ENCODE peak calls at places on chromosomes 2 and 18, in seven cellular contexts. One of them, this sample, is unnamed. For H3K4me1, the result is how much of the 10 kb centered on the place peaks cover.

GRCh38 chr2:60821133-60821469 is 60.3 kb upstream of the REL start:
- DNase-seq in naive thymus-derived CD4-positive, alpha-beta T cell: no peak
- DNase-seq in CD8-positive, alpha-beta memory T cell: no peak
- DNase-seq in PC-9: no peak
- DNase-seq in sigmoid colon: no peak
- DNase-seq in iPS DF 6.9: no peak
- DNase-seq in HepG2: no peak
- DNase-seq in this sample: no peak

GRCh38 chr2:239195318-239195871 is 205.4 kb downstream of the HDAC4 start:
- DNase-seq in sigmoid colon: peak
- DNase-seq in naive thymus-derived CD4-positive, alpha-beta T cell: no peak
- DNase-seq in CD8-positive, alpha-beta memory T cell: no peak
- DNase-seq in PC-9: no peak
- DNase-seq in iPS DF 6.9: no peak
- DNase-seq in HepG2: no peak
- DNase-seq in this sample: peak

GRCh38 chr2:239201531-239201876 is 199.3 kb downstream of the HDAC4 start:
- DNase-seq in sigmoid colon: peak
- DNase-seq in CD8-positive, alpha-beta memory T cell: no peak
- DNase-seq in naive thymus-derived CD4-positive, alpha-beta T cell: no peak
- DNase-seq in iPS DF 6.9: no peak
- DNase-seq in PC-9: no peak
- DNase-seq in HepG2: no peak
- DNase-seq in this sample: no peak

GRCh38 chr2:59804662-59805258 is 748.7 kb downstream of the BCL11A start:
- DNase-seq in PC-9: no peak
- DNase-seq in iPS DF 6.9: no peak
- DNase-seq in sigmoid colon: no peak
- DNase-seq in HepG2: no peak
- DNase-seq in naive thymus-derived CD4-positive, alpha-beta T cell: no peak
- DNase-seq in CD8-positive, alpha-beta memory T cell: no peak
- DNase-seq in this sample: no peak

GRCh38 chr2:239193426-239193825 is 207.4 kb downstream of the HDAC4 start:
- DNase-seq in sigmoid colon: peak
- DNase-seq in CD8-positive, alpha-beta memory T cell: no peak
- DNase-seq in iPS DF 6.9: no peak
- DNase-seq in PC-9: no peak
- DNase-seq in HepG2: no peak
- DNase-seq in naive thymus-derived CD4-positive, alpha-beta T cell: no peak
- DNase-seq in this sample: no peak

GRCh38 chr2:1515986-1516797 is 102.9 kb downstream of the TPO start:
- DNase-seq in sigmoid colon: peak
- DNase-seq in naive thymus-derived CD4-positive, alpha-beta T cell: no peak
- DNase-seq in CD8-positive, alpha-beta memory T cell: no peak
- DNase-seq in PC-9: no peak
- DNase-seq in iPS DF 6.9: no peak
- DNase-seq in HepG2: no peak
- DNase-seq in this sample: no peak

GRCh38 chr2:8546319-8547283 is 135.3 kb upstream of the ID2 start:
- DNase-seq in CD8-positive, alpha-beta memory T cell: no peak
- DNase-seq in sigmoid colon: peak
- DNase-seq in naive thymus-derived CD4-positive, alpha-beta T cell: no peak
- DNase-seq in iPS DF 6.9: no peak
- DNase-seq in PC-9: no peak
- DNase-seq in HepG2: no peak
- DNase-seq in this sample: no peak

GRCh38 chr18:48600046-48600745 is 61.4 kb downstream of the CTIF start:
- DNase-seq in sigmoid colon: no peak
- DNase-seq in HepG2: no peak
- DNase-seq in PC-9: no peak
- DNase-seq in iPS DF 6.9: no peak
- DNase-seq in naive thymus-derived CD4-positive, alpha-beta T cell: no peak
- DNase-seq in CD8-positive, alpha-beta memory T cell: no peak
- DNase-seq in this sample: no peak

GRCh38 chr2:183995632-183996031 is 602.7 kb upstream of the ZNF804A start:
- DNase-seq in iPS DF 6.9: no peak
- DNase-seq in CD8-positive, alpha-beta memory T cell: no peak
- DNase-seq in HepG2: no peak
- DNase-seq in naive thymus-derived CD4-positive, alpha-beta T cell: no peak
- DNase-seq in sigmoid colon: no peak
- DNase-seq in PC-9: no peak
- DNase-seq in this sample: peak

GRCh38 chr2:195498176-195498575 is 158.8 kb upstream of the SLC39A10 start:
- DNase-seq in iPS DF 6.9: peak
- DNase-seq in HepG2: peak
- DNase-seq in sigmoid colon: no peak
- DNase-seq in naive thymus-derived CD4-positive, alpha-beta T cell: peak
- DNase-seq in CD8-positive, alpha-beta memory T cell: peak
- DNase-seq in PC-9: no peak
- DNase-seq in this sample: no peak

GRCh38 chr2:174688079-174688478 is 76.2 kb downstream of the CHRNA1 start:
- DNase-seq in HepG2: no peak
- DNase-seq in naive thymus-derived CD4-positive, alpha-beta T cell: peak
- DNase-seq in sigmoid colon: no peak
- DNase-seq in CD8-positive, alpha-beta memory T cell: peak
- DNase-seq in iPS DF 6.9: no peak
- DNase-seq in PC-9: no peak
- DNase-seq in this sample: no peak

GRCh38 chr2:48829569-48829968 is 74.0 kb upstream of the LHCGR start:
- DNase-seq in sigmoid colon: no peak
- DNase-seq in iPS DF 6.9: no peak
- DNase-seq in CD8-positive, alpha-beta memory T cell: no peak
- DNase-seq in PC-9: no peak
- DNase-seq in naive thymus-derived CD4-positive, alpha-beta T cell: no peak
- DNase-seq in HepG2: no peak
- DNase-seq in this sample: no peak

GRCh38 chr2:106695919-106696318 is 190.0 kb downstream of the ST6GAL2 start:
- DNase-seq in CD8-positive, alpha-beta memory T cell: no peak
- DNase-seq in HepG2: no peak
- DNase-seq in naive thymus-derived CD4-positive, alpha-beta T cell: no peak
- DNase-seq in iPS DF 6.9: no peak
- DNase-seq in sigmoid colon: no peak
- DNase-seq in PC-9: no peak
- DNase-seq in this sample: no peak

GRCh38 chr2:232926448-232927040 is 56.5 kb downstream of the SNORC start:
- DNase-seq in sigmoid colon: no peak
- DNase-seq in HepG2: no peak
- DNase-seq in PC-9: no peak
- DNase-seq in CD8-positive, alpha-beta memory T cell: no peak
- DNase-seq in iPS DF 6.9: no peak
- DNase-seq in naive thymus-derived CD4-positive, alpha-beta T cell: no peak
- DNase-seq in this sample: no peak

GRCh38 chr2:174827371-174828369 is 63.4 kb upstream of the CHRNA1 start:
- DNase-seq in PC-9: peak
- DNase-seq in HepG2: no peak
- DNase-seq in CD8-positive, alpha-beta memory T cell: no peak
- DNase-seq in iPS DF 6.9: no peak
- DNase-seq in naive thymus-derived CD4-positive, alpha-beta T cell: no peak
- DNase-seq in sigmoid colon: no peak
- DNase-seq in this sample: peak

GRCh38 chr2:138329591-138329990 is 172.0 kb upstream of the SPOPL start:
- DNase-seq in naive thymus-derived CD4-positive, alpha-beta T cell: no peak
- DNase-seq in CD8-positive, alpha-beta memory T cell: no peak
- DNase-seq in HepG2: no peak
- DNase-seq in PC-9: no peak
- DNase-seq in sigmoid colon: no peak
- DNase-seq in iPS DF 6.9: no peak
- DNase-seq in this sample: no peak

GRCh38 chr18:51531496-51531895 is 334.0 kb upstream of the MEX3C start:
- DNase-seq in CD8-positive, alpha-beta memory T cell: no peak
- DNase-seq in PC-9: peak
- DNase-seq in HepG2: no peak
- DNase-seq in sigmoid colon: no peak
- DNase-seq in iPS DF 6.9: no peak
- DNase-seq in naive thymus-derived CD4-positive, alpha-beta T cell: no peak
- DNase-seq in this sample: no peak

GRCh38 chr2:168988755-168989154 is 42.4 kb downstream of the ABCB11 start:
- DNase-seq in iPS DF 6.9: no peak
- DNase-seq in naive thymus-derived CD4-positive, alpha-beta T cell: no peak
- DNase-seq in sigmoid colon: no peak
- DNase-seq in CD8-positive, alpha-beta memory T cell: no peak
- DNase-seq in PC-9: no peak
- DNase-seq in HepG2: no peak
- DNase-seq in this sample: no peak

GRCh38 chr2:218418321-218418716 is 604 bp upstream of the VIL1 start:
- DNase-seq in CD8-positive, alpha-beta memory T cell: no peak
- DNase-seq in sigmoid colon: no peak
- DNase-seq in iPS DF 6.9: no peak
- DNase-seq in naive thymus-derived CD4-positive, alpha-beta T cell: no peak
- DNase-seq in HepG2: no peak
- DNase-seq in PC-9: no peak
- DNase-seq in this sample: no peak

GRCh38 chr2:37543967-37544366 is 127.5 kb downstream of the CDC42EP3 start:
- DNase-seq in PC-9: no peak
- DNase-seq in CD8-positive, alpha-beta memory T cell: no peak
- DNase-seq in iPS DF 6.9: no peak
- DNase-seq in HepG2: no peak
- DNase-seq in sigmoid colon: no peak
- DNase-seq in naive thymus-derived CD4-positive, alpha-beta T cell: no peak
- DNase-seq in this sample: no peak

GRCh38 chr2:30238143-30238800 is 6.9 kb downstream of the LBH start:
- DNase-seq in sigmoid colon: peak
- DNase-seq in iPS DF 6.9: no peak
- DNase-seq in naive thymus-derived CD4-positive, alpha-beta T cell: no peak
- DNase-seq in HepG2: no peak
- DNase-seq in PC-9: no peak
- DNase-seq in CD8-positive, alpha-beta memory T cell: no peak
- DNase-seq in this sample: no peak

GRCh38 chr2:30239308-30240161 is 8.2 kb downstream of the LBH start:
- DNase-seq in iPS DF 6.9: peak
- DNase-seq in sigmoid colon: peak
- DNase-seq in PC-9: peak
- DNase-seq in HepG2: peak
- DNase-seq in naive thymus-derived CD4-positive, alpha-beta T cell: peak
- DNase-seq in CD8-positive, alpha-beta memory T cell: peak
- DNase-seq in this sample: no peak

GRCh38 chr2:30237346-30238142 is 6.2 kb downstream of the LBH start:
- DNase-seq in HepG2: no peak
- DNase-seq in CD8-positive, alpha-beta memory T cell: no peak
- DNase-seq in PC-9: no peak
- DNase-seq in naive thymus-derived CD4-positive, alpha-beta T cell: no peak
- DNase-seq in sigmoid colon: peak
- DNase-seq in iPS DF 6.9: no peak
- DNase-seq in this sample: no peak

GRCh38 chr2:30243231-30243630 is 11.9 kb downstream of the LBH start:
- DNase-seq in PC-9: no peak
- DNase-seq in iPS DF 6.9: no peak
- DNase-seq in HepG2: no peak
- DNase-seq in naive thymus-derived CD4-positive, alpha-beta T cell: no peak
- DNase-seq in CD8-positive, alpha-beta memory T cell: no peak
- DNase-seq in sigmoid colon: no peak
- DNase-seq in this sample: no peak

DNA sequence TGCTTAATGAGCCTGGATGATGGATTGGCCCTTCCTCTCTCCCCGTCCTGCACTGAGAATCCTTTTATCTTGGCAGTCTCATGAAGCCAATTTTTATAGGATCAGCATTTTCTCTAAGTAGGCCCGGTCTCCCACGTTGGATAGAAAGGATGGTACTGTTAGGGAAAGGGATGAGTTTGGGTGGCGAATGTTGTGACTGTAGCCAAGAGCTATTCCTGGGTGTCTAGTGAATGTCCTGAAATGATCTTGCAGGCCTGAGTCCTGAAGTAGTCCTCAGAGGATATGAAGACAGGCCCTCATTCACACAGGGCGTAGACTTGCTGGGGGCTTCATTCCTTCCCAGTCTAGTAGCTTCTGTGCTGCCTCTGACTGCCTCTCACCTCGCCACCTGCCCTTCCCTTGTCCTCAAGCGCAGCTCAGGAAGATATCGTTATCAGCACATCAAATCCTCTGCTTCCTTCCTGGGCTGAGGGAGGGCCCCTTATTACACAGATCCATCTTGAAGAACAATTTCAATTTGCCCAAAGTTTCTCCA is 8.9 kb downstream of the LBH start:
- DNase-seq in naive thymus-derived CD4-positive, alpha-beta T cell: no peak
- DNase-seq in iPS DF 6.9: no peak
- DNase-seq in PC-9: no peak
- DNase-seq in HepG2: no peak
- DNase-seq in sigmoid colon: no peak
- DNase-seq in CD8-positive, alpha-beta memory T cell: no peak
- DNase-seq in this sample: no peak
- H3K4me1 ChIP-seq in naive thymus-derived CD4-positive, alpha-beta T cell: half or more
- H3K4me1 ChIP-seq in iPS DF 6.9: under half
- H3K4me1 ChIP-seq in PC-9: under half
- H3K4me1 ChIP-seq in HepG2: under half
- H3K4me1 ChIP-seq in sigmoid colon: under half
- H3K4me1 ChIP-seq in CD8-positive, alpha-beta memory T cell: half or more
- H3K4me1 ChIP-seq in this sample: under half

GRCh38 chr2:109435866-109436634 is 177.7 kb downstream of the SEPTIN10 start:
- DNase-seq in iPS DF 6.9: no peak
- DNase-seq in sigmoid colon: peak
- DNase-seq in naive thymus-derived CD4-positive, alpha-beta T cell: no peak
- DNase-seq in HepG2: no peak
- DNase-seq in PC-9: no peak
- DNase-seq in CD8-positive, alpha-beta memory T cell: no peak
- DNase-seq in this sample: no peak
- H3K4me1 ChIP-seq in iPS DF 6.9: under half
- H3K4me1 ChIP-seq in sigmoid colon: under half
- H3K4me1 ChIP-seq in naive thymus-derived CD4-positive, alpha-beta T cell: under half
- H3K4me1 ChIP-seq in HepG2: under half
- H3K4me1 ChIP-seq in PC-9: under half
- H3K4me1 ChIP-seq in CD8-positive, alpha-beta memory T cell: under half
- H3K4me1 ChIP-seq in this sample: under half

GRCh38 chr2:241314933-241315182 is 614 bp downstream of the HDLBP start:
- DNase-seq in naive thymus-derived CD4-positive, alpha-beta T cell: no peak
- DNase-seq in sigmoid colon: no peak
- DNase-seq in iPS DF 6.9: no peak
- DNase-seq in PC-9: no peak
- DNase-seq in HepG2: no peak
- DNase-seq in CD8-positive, alpha-beta memory T cell: no peak
- DNase-seq in this sample: no peak
- H3K4me1 ChIP-seq in naive thymus-derived CD4-positive, alpha-beta T cell: under half
- H3K4me1 ChIP-seq in sigmoid colon: half or more
- H3K4me1 ChIP-seq in iPS DF 6.9: under half
- H3K4me1 ChIP-seq in PC-9: under half
- H3K4me1 ChIP-seq in HepG2: half or more
- H3K4me1 ChIP-seq in CD8-positive, alpha-beta memory T cell: half or more
- H3K4me1 ChIP-seq in this sample: half or more

GRCh38 chr2:127641846-127642510 is 4.0 kb upstream of the GPR17 start:
- DNase-seq in iPS DF 6.9: no peak
- DNase-seq in naive thymus-derived CD4-positive, alpha-beta T cell: peak
- DNase-seq in sigmoid colon: no peak
- DNase-seq in HepG2: no peak
- DNase-seq in PC-9: no peak
- DNase-seq in CD8-positive, alpha-beta memory T cell: peak
- DNase-seq in this sample: no peak

GRCh38 chr2:127644661-127645394 is 1.1 kb upstream of the GPR17 start:
- DNase-seq in sigmoid colon: peak
- DNase-seq in HepG2: no peak
- DNase-seq in iPS DF 6.9: no peak
- DNase-seq in CD8-positive, alpha-beta memory T cell: no peak
- DNase-seq in PC-9: no peak
- DNase-seq in naive thymus-derived CD4-positive, alpha-beta T cell: no peak
- DNase-seq in this sample: no peak

GRCh38 chr2:127641133-127641532 is 4.8 kb upstream of the GPR17 start:
- DNase-seq in CD8-positive, alpha-beta memory T cell: no peak
- DNase-seq in sigmoid colon: no peak
- DNase-seq in PC-9: no peak
- DNase-seq in naive thymus-derived CD4-positive, alpha-beta T cell: no peak
- DNase-seq in iPS DF 6.9: no peak
- DNase-seq in HepG2: no peak
- DNase-seq in this sample: no peak

GRCh38 chr2:127643698-127644660 is 2.0 kb upstream of the GPR17 start:
- DNase-seq in naive thymus-derived CD4-positive, alpha-beta T cell: no peak
- DNase-seq in sigmoid colon: no peak
- DNase-seq in PC-9: no peak
- DNase-seq in iPS DF 6.9: no peak
- DNase-seq in CD8-positive, alpha-beta memory T cell: no peak
- DNase-seq in HepG2: no peak
- DNase-seq in this sample: no peak

GRCh38 chr2:127642706-127643697 is 3.0 kb upstream of the GPR17 start:
- DNase-seq in iPS DF 6.9: no peak
- DNase-seq in PC-9: no peak
- DNase-seq in naive thymus-derived CD4-positive, alpha-beta T cell: no peak
- DNase-seq in CD8-positive, alpha-beta memory T cell: no peak
- DNase-seq in HepG2: no peak
- DNase-seq in sigmoid colon: no peak
- DNase-seq in this sample: no peak
- H3K4me1 ChIP-seq in iPS DF 6.9: under half
- H3K4me1 ChIP-seq in PC-9: under half
- H3K4me1 ChIP-seq in naive thymus-derived CD4-positive, alpha-beta T cell: half or more
- H3K4me1 ChIP-seq in CD8-positive, alpha-beta memory T cell: under half
- H3K4me1 ChIP-seq in HepG2: half or more
- H3K4me1 ChIP-seq in sigmoid colon: half or more
- H3K4me1 ChIP-seq in this sample: under half